ENCODE peak calls at places on chromosomes 12 and 14, in five cellular contexts. U, V, B, H and J are unnamed samples.

GRCh38 chr12:66149702-66150398 is 19.3 kb upstream of the LLPH start:
- DNase-seq in U (no peak), V (no peak), B (peak), H (no peak), J (no peak)

GRCh38 chr12:75672212-75672611 is 160.8 kb upstream of the KRR1 start:
- DNase-seq in U (no peak), V (no peak), B (no peak), H (no peak), J (no peak)

GRCh38 chr14:69770559-69770958 is 3.6 kb downstream of the SRSF5 start:
- DNase-seq in U (no peak), V (no peak), B (no peak), H (no peak), J (no peak)

GRCh38 chr12:69837191-69838085 is 12.4 kb downstream of the MYRFL start:
- DNase-seq in U (no peak), V (no peak), B (no peak), H (no peak), J (no peak)

GRCh38 chr12:98894412-98895085 is 249.5 kb downstream of the APAF1 start:
- DNase-seq in U (no peak), V (no peak), B (peak), H (no peak), J (peak)

GRCh38 chr14:93686313-93686712 is 102.0 kb downstream of the PRIMA1 start:
- DNase-seq in U (no peak), V (no peak), B (no peak), H (no peak), J (no peak)

GRCh38 chr14:50845166-50845565 is 14.2 kb upstream of the NIN start:
- DNase-seq in U (no peak), V (no peak), B (no peak), H (no peak), J (no peak)

GRCh38 chr12:51814311-51815088 is 34.0 kb downstream of the FIGNL2 start:
- DNase-seq in U (peak), V (peak), B (peak), H (peak), J (peak)

GRCh38 chr14:78399316-78399889 is 229.2 kb downstream of the NRXN3 start:
- DNase-seq in U (no peak), V (no peak), B (no peak), H (no peak), J (no peak)

GRCh38 chr12:52873513-52873831 is 24.7 kb upstream of the KRT78 start:
- DNase-seq in U (no peak), V (no peak), B (no peak), H (no peak), J (no peak)

DNA sequence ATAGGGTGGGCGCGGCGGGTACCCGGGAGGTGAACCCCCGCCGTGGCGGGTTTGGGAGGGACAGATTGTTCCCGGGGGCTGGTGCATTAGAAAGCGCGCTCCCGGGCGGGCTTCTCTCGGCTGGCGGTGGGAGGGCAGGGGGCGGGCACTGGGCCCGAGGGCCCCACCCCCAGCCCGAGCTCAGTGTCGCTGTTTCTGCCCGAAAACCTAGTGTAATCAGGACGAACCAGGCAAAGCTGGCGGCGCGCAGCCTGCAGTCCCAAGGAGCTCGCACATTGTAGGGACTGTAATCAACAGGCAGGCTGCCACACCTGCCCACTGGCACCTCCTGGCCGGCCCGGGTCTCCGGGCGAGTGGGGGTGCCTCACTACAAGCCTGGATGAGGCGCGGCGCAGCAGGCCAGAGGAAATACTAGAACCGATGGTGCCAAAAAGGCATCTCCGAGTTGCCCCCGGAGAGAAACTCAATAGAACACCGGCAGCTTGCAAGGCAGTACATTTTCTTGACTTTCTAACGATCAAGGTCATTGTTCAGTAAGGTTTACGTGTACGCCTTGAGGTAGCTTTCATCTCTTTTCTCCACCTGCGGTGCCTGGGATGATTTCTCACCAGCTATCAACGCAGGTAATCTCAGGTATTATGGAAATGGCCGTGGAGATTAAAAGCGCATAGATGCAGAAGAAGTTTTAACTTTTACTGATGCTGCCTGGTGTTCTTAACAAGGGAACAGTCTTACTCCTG is 845 bp upstream of the SPTB start:
- DNase-seq in U (peak), V (no peak), B (peak), H (peak), J (no peak)
- H3K27ac ChIP-seq in U (no peak), V (no peak), B (no peak), H (no peak), J (no peak)

GRCh38 chr12:110689601-110690430 is 901 bp upstream of the HVCN1 start:
- DNase-seq in U (no peak), V (no peak), B (peak), H (no peak), J (no peak)

GRCh38 chr12:110698171-110698902 is 9.4 kb upstream of the HVCN1 start:
- DNase-seq in U (peak), V (peak), B (peak), H (peak), J (peak)

GRCh38 chr12:110693731-110694130 is 4.8 kb upstream of the HVCN1 start:
- DNase-seq in U (no peak), V (no peak), B (peak), H (no peak), J (no peak)

GRCh38 chr12:110696283-110696682 is 7.4 kb upstream of the HVCN1 start:
- DNase-seq in U (no peak), V (no peak), B (no peak), H (no peak), J (no peak)

DNA sequence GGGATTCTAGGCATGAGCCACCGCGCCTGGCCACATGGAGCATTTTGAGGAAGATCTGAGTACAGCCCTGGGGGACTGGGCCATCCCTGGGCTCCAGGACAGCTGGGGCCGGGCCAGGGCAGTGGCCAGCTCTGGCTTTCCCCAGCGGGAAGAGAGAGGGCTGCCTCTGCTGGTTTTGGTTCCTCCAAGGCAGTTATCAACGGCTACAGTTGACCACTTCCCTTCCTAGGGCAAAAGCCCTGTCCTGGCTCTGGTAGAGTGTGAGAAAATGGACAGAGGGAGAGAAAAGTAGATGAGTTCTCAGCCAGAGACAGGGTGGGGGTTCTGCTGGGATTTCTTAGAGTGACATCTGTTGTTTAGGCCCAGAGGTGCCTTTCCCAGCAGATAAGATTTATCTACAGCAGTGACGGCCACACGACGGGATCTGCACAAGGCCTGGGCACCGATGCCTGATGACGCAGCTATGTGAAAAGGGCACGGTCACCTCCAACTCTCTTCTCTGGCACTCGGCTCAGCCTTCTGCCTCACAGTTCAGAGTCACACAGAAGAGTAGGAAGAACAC is 5.5 kb upstream of the HVCN1 start:
- DNase-seq in U (peak), V (no peak), B (peak), H (no peak), J (peak)
- H3K27ac ChIP-seq in U (no peak), V (no peak), B (peak), H (no peak), J (peak)

GRCh38 chr14:100711117-100711462 is 15.6 kb upstream of the DLK1 start:
- DNase-seq in U (no peak), V (no peak), B (peak), H (peak), J (no peak)

GRCh38 chr14:100709956-100710284 is 16.8 kb upstream of the DLK1 start:
- DNase-seq in U (no peak), V (no peak), B (no peak), H (no peak), J (no peak)

GRCh38 chr14:100708349-100709217 is 18.1 kb upstream of the DLK1 start:
- DNase-seq in U (no peak), V (no peak), B (peak), H (peak), J (no peak)

GRCh38 chr14:100710391-100711116 is 16.1 kb upstream of the DLK1 start:
- DNase-seq in U (no peak), V (no peak), B (no peak), H (no peak), J (no peak)

GRCh38 chr14:100709252-100709955 is 17.3 kb upstream of the DLK1 start:
- DNase-seq in U (no peak), V (no peak), B (peak), H (no peak), J (no peak)
- H3K27ac ChIP-seq in U (no peak), V (no peak), B (peak), H (peak), J (no peak)

DNA sequence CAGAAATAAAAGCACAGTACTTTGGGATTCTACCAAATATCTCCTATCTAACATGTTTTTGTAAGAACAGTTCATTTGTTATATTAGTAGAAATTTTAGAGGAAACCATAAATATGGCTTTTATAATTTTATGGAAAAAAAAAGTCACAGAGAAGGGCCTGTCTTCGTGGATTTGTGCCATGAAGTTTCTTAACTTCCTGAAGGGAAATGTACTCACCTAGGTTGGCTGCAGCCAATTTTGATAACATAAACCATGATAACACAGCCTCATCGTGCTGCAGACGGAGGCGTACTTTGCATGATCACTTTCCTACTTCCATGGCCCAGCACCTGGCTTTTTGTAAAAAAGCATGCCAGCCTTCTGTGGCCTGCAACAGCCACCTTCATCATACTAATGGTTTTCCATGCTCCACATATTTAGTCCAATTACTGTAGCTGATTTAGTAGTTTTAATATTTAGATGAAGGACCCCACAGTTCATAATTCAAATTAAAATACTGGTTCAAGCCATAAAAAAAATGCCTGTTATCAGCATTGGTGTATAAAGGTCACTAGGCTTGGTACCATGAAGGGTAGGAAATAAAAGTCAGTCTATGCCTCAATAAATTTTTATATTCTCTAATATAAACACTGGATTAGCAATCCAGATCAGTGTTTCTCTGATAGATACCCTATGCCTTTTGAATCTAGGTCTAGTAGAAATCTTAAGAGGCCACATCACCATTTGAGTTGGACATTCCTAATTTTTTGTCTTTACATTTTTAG is 163.4 kb upstream of the HIF1A start:
- DNase-seq in U (no peak), V (no peak), B (no peak), H (no peak), J (no peak)
- H3K27ac ChIP-seq in U (no peak), V (no peak), B (peak), H (no peak), J (no peak)

GRCh38 chr12:12883369-12884001 is 7.9 kb upstream of the GPRC5A start:
- DNase-seq in U (no peak), V (no peak), B (no peak), H (no peak), J (no peak)
- H3K27ac ChIP-seq in U (no peak), V (peak), B (no peak), H (no peak), J (no peak)

DNA sequence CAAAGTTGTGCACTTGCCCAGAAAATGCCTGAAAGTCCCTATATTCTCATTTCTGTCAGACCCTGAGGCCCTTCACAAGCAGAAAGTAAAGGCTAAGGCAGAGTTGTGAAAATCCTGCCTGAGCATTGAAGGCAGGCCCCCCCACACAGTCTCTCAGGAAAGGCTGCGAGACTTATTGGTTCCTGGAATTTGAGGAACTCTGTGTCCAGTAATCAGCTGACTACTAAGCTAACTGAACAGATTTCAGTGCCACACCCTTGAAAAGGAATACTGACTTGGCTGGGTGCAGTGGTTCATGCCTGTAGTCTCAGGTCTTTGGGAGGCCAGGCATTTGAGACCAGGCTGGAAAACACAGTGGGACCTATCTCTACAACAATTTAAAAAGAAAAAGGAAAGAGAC is 21.1 kb upstream of the PPP2R5E start:
- DNase-seq in U (no peak), V (no peak), B (peak), H (no peak), J (no peak)
- H3K27ac ChIP-seq in U (no peak), V (no peak), B (no peak), H (no peak), J (no peak)

GRCh38 chr12:27561535-27562350 is 37.7 kb downstream of the PPFIBP1 start:
- DNase-seq in U (no peak), V (no peak), B (no peak), H (no peak), J (no peak)
- H3K27ac ChIP-seq in U (no peak), V (no peak), B (peak), H (no peak), J (peak)

DNA sequence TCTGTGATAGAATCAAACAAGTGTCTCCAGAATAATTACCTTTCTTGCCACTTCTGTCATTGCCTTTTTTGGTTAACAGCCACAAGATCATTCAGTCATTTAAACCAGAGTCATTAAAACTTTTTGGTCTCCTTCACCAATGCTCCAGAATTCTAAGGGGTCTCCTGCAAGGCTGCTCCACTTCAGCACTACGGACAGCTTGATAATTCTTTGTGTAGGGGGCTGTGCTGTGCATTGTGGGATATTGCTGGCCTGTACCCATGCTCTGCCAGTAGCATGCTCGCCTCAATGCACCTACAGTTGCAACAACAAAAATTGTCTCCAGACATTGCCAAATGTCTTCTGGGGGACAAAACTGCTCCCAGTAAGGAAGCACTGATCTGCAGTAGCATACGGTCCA is 7.3 kb downstream of the ADAMTS20 start:
- DNase-seq in U (no peak), V (no peak), B (no peak), H (no peak), J (no peak)
- H3K27ac ChIP-seq in U (no peak), V (no peak), B (no peak), H (no peak), J (no peak)

GRCh38 chr12:91988571-91988970 is 157.1 kb downstream of the BTG1 start:
- DNase-seq in U (no peak), V (no peak), B (no peak), H (no peak), J (no peak)
- H3K27ac ChIP-seq in U (no peak), V (no peak), B (no peak), H (no peak), J (no peak)